ENCODE peak calls at places on chromosomes 6 and 20, in four cellular contexts. R, X, D and I are unnamed samples.

GRCh38 chr6:159836294-159837140 is 36.4 kb downstream of the PNLDC1 start:
- DNase-seq in R (no peak), X (no peak), D (no peak), I (no peak)

GRCh38 chr6:152098683-152099082 is 291.2 kb downstream of the ESR1 start:
- DNase-seq in R (no peak), X (no peak), D (no peak), I (no peak)

GRCh38 chr6:148289153-148289552 is 53.5 kb upstream of the SASH1 start:
- DNase-seq in R (no peak), X (no peak), D (no peak), I (no peak)

GRCh38 chr20:63682384-63683139 is 13.9 kb upstream of the TNFRSF6B start:
- DNase-seq in R (no peak), X (no peak), D (peak), I (no peak)

GRCh38 chr20:10710995-10711775 is 37.4 kb upstream of the JAG1 start:
- DNase-seq in R (no peak), X (no peak), D (peak), I (no peak)

GRCh38 chr20:10034717-10035571 is at the start of gene ANKEF1:
- DNase-seq in R (no peak), X (peak), D (peak), I (peak)

GRCh38 chr6:125966569-125966968 is 10.0 kb downstream of the HINT3 start:
- DNase-seq in R (no peak), X (no peak), D (no peak), I (no peak)

GRCh38 chr6:436308-437041 is 44.9 kb downstream of the IRF4 start:
- DNase-seq in R (no peak), X (no peak), D (peak), I (no peak)

GRCh38 chr6:106223300-106223930 is 102.1 kb downstream of the ATG5 start:
- DNase-seq in R (no peak), X (peak), D (peak), I (peak)